ENCODE peak calls at places on chromosomes 12 and 14, in nine cellular contexts. Y, N, T, X, I, F, Z, M and O are unnamed samples. For H3K27me3 and H3K4me1, the result is how much of the 10 kb centered on the place peaks cover.

GRCh38 chr12:5884285-5884684 is 60.8 kb downstream of the ANO2 start:
- DNase-seq in N (no peak), M (no peak), F (no peak), X (no peak), Z (no peak), I (no peak), T (no peak), Y (no peak), O (no peak)

GRCh38 chr12:51009038-51009437 is 17.1 kb downstream of the SLC11A2 start:
- DNase-seq in M (peak), T (no peak), Z (no peak), X (no peak), N (no peak), I (peak), F (peak), Y (peak), O (peak)

GRCh38 chr12:3252416-3252815 is 175.2 kb downstream of the TSPAN9 start:
- DNase-seq in F (peak), Y (peak), T (no peak), X (peak), Z (no peak), M (peak), I (peak), N (peak), O (peak)

GRCh38 chr14:104431351-104431928 is 148.1 kb upstream of the C14orf180 start:
- DNase-seq in I (no peak), T (no peak), X (no peak), N (peak), M (no peak), F (no peak), Z (no peak), Y (no peak), O (no peak)

GRCh38 chr14:28773176-28773575 is 6.6 kb downstream of the FOXG1 start:
- DNase-seq in I (no peak), T (no peak), X (no peak), F (no peak), M (no peak), Y (no peak), N (no peak), Z (no peak), O (no peak)

GRCh38 chr12:114936148-114937099 is 252.4 kb upstream of the TBX3 start:
- DNase-seq in Z (no peak), Y (no peak), I (no peak), X (peak), F (no peak), T (no peak), M (no peak), N (no peak), O (no peak)

GRCh38 chr12:25051583-25052190 is 102.8 kb upstream of the BCAT1 start:
- DNase-seq in T (no peak), M (no peak), I (no peak), F (no peak), Y (no peak), Z (no peak), X (no peak), N (no peak), O (no peak)

GRCh38 chr12:79400481-79400880 is 290.3 kb downstream of the PAWR start:
- DNase-seq in I (no peak), Z (no peak), X (no peak), Y (no peak), N (no peak), T (no peak), M (no peak), F (no peak), O (no peak)

GRCh38 chr12:11553871-11554533 is 95.5 kb upstream of the ETV6 start:
- DNase-seq in N (no peak), I (peak), Y (peak), F (peak), M (peak), Z (peak), X (peak), T (no peak), O (no peak)

GRCh38 chr12:558595-558994 is 98.9 kb downstream of the B4GALNT3 start:
- DNase-seq in Z (no peak), T (no peak), N (no peak), M (no peak), F (no peak), X (no peak), I (no peak), Y (no peak), O (no peak)

GRCh38 chr12:51195841-51196240 is 22.0 kb downstream of the POU6F1 start:
- DNase-seq in X (no peak), F (no peak), I (no peak), Z (no peak), N (peak), Y (no peak), T (no peak), M (no peak), O (no peak)

DNA sequence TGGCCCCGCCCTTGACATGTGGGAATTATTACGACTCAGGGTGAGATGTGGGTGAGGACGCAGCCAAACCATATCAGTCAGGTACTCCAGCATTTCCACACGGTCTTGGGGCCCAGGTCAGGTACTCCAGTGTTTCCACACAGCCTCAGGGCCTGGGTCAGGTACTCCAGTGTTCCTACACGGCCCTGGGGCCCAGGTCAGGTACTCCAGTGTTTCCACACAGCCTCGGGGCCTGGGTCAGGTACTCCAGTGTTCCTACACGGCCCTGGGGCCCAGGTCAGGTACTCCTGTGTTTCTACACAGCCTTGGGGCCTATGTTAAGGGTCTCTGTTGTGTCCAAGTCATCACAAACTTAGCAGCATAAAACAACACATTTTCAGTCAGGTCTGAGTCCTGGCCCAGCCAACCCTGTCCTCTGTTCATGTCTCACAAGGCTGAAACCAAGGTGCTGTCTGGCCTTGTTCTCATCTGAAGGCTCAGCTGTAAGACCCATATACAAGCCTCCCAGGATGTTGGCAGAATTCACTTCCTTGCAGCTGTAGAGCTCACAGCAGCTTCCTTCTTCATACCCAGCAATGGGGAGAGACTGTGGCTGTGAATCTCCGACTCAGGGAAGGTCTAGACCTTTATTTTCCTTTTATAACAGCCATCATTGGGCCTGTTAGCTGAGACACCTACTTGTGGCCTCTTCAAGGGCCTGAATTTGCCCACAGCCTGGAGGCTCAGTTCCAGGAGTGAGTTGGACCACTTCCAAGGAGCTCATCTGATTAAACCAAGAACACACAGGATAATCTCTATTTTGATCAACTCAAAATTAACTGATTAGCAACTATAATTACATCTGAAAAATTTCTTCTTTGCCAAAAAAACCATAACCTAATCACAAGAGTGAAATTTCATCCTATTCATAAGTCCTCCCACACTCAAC is 107.5 kb upstream of the SFSWAP start:
- DNase-seq in N (no peak), I (no peak), M (no peak), T (no peak), X (no peak), Y (no peak), Z (no peak), F (no peak), O (no peak)
- H3K27me3 ChIP-seq in N (under half), I (under half), M (under half), T (under half), X (under half), Y (under half), Z (under half), F (under half), O (under half)

GRCh38 chr12:104465379-104465778 is 8.6 kb downstream of the CHST11 start:
- DNase-seq in Y (no peak), F (no peak), T (no peak), N (no peak), Z (no peak), I (no peak), M (no peak), X (no peak), O (no peak)
- H3K4me1 ChIP-seq in Y (under half), F (under half), T (under half), N (half or more), Z (under half), I (under half), M (under half), X (under half), O (under half)

GRCh38 chr12:1797011-1797901 is 23.1 kb upstream of the LRTM2 start:
- DNase-seq in F (peak), X (no peak), T (no peak), M (no peak), Z (no peak), Y (peak), I (peak), N (peak), O (peak)
- TF ChIP-seq POLR2A in F (no peak), X (no peak), T (peak), M (peak), Z (no peak), Y (no peak), I (peak), N (peak), O (peak)

DNA sequence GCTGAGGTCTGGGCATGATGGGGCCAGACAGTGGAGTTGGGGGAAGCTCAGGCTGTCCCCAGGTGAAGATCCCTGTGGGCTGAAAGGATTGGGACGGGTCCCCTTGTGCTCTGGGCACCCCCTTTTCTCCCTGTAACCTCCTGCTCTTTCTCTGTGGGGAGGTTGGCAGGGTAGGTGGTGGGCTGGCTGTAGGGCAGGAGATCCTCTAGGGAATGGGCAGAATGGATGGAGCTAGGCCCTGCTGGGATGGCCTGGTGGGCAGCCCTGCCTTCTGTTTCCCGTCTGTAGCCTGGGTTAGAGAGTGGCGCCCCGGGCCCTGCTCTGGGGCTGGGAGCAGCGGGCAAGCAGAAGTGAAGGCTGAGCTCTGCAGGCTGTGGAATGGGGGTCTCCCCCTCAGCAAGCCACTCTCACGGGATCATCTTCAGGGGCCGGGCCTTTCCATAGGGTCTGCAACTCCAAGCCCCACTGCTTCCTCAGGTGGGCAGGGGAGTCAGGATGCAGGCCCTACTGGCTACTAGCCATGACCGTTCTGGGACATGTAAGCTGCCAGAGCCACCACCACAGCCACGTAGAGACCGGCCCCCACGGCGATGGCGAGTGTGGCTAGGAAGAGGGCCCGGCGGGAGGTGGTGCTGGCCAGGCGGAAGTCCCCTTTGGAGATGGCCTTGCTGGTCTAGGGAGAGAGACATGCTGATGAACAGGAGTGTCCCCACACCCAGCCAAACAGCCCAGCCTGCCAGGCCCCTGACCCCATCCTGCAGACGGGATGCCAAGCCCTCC is 18.8 kb downstream of the SYNDIG1L start:
- DNase-seq in Y (no peak), N (peak), F (no peak), Z (no peak), T (no peak), I (no peak), M (no peak), X (no peak), O (no peak)
- H3K27me3 ChIP-seq in Y (under half), N (under half), F (under half), Z (under half), T (half or more), I (under half), M (under half), X (half or more), O (under half)

GRCh38 chr12:55942055-55942454 is 11.1 kb downstream of the DGKA start:
- DNase-seq in X (no peak), Y (no peak), N (no peak), T (no peak), M (no peak), Z (no peak), I (no peak), F (no peak), O (no peak)

GRCh38 chr12:55935742-55936151 is 4.8 kb downstream of the DGKA start:
- DNase-seq in F (peak), Z (no peak), N (peak), T (no peak), X (no peak), M (no peak), I (peak), Y (no peak), O (no peak)

GRCh38 chr12:55940065-55940732 is 9.2 kb downstream of the DGKA start:
- DNase-seq in X (peak), I (peak), F (peak), Z (peak), T (no peak), M (peak), N (peak), Y (peak), O (peak)

GRCh38 chr12:55937956-55938355 is 7.0 kb downstream of the DGKA start:
- DNase-seq in I (no peak), F (no peak), T (no peak), M (no peak), Z (no peak), N (no peak), X (peak), Y (no peak), O (no peak)

GRCh38 chr12:55938826-55939501 is 8.0 kb downstream of the DGKA start:
- DNase-seq in N (no peak), X (no peak), T (no peak), Y (no peak), F (no peak), I (no peak), M (no peak), Z (no peak), O (no peak)
- H3K4me1 ChIP-seq in N (under half), X (under half), T (under half), Y (under half), F (under half), I (under half), M (under half), Z (under half), O (under half)

GRCh38 chr12:74171478-74171909 is 366.1 kb upstream of the ATXN7L3B start:
- DNase-seq in Y (no peak), X (no peak), M (no peak), I (no peak), T (no peak), N (peak), F (no peak), Z (no peak), O (no peak)
- TF ChIP-seq POLR2A in Y (no peak), X (no peak), M (no peak), I (no peak), T (no peak), N (no peak), F (no peak), Z (no peak), O (no peak)

DNA sequence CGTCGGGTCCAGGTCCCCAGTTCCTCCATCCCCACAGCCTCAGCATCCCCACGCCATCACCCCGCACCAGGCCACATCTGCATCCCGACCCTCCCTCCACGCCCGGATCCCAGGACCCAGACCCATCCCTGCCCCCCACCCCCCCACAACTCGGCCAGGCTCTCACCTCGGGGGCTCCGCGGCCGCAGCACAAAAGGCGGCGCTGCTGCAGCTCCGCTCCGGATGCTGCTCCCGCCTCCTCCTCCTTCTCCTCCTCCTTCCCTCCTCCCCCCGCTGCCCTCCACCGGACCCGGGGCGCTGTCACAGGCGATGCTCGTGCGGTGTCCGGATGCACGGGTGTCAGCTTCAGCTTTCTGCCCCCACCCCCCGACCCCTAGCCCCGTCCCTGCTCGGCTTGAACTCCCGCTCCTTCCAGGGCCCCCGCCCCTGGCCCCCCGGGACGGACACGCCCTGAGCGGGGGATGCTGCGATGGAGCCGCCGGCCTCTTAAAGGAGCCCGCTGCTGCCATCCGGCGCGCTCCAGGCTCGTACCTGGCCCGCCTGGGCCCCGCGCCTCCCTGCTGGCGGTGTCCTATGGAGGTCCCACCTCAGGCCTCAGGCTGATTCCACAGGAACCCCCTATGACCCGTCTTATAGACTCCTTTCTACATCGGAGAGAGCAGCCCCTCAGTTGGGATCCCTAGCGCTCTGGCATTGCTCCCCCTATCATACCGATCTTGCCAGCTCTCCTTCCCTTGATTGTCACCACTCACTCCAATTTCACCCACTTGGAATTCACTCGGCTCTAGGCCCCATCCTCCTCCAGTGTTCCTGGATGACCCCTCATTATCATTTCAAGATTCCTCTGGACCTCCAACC is at the start of gene MAP3K12:
- DNase-seq in N (peak), M (no peak), Y (peak), T (no peak), I (peak), X (peak), Z (peak), F (peak), O (peak)
- H3K27me3 ChIP-seq in N (under half), M (under half), Y (under half), T (under half), I (under half), X (under half), Z (under half), F (under half), O (under half)

GRCh38 chr14:99217556-99217955 is 54.4 kb downstream of the BCL11B start:
- DNase-seq in Z (no peak), M (no peak), X (no peak), F (no peak), N (no peak), I (no peak), Y (no peak), T (no peak), O (no peak)
- H3K4me1 ChIP-seq in Z (under half), M (under half), X (under half), F (under half), N (under half), I (under half), Y (under half), T (under half), O (under half)

DNA sequence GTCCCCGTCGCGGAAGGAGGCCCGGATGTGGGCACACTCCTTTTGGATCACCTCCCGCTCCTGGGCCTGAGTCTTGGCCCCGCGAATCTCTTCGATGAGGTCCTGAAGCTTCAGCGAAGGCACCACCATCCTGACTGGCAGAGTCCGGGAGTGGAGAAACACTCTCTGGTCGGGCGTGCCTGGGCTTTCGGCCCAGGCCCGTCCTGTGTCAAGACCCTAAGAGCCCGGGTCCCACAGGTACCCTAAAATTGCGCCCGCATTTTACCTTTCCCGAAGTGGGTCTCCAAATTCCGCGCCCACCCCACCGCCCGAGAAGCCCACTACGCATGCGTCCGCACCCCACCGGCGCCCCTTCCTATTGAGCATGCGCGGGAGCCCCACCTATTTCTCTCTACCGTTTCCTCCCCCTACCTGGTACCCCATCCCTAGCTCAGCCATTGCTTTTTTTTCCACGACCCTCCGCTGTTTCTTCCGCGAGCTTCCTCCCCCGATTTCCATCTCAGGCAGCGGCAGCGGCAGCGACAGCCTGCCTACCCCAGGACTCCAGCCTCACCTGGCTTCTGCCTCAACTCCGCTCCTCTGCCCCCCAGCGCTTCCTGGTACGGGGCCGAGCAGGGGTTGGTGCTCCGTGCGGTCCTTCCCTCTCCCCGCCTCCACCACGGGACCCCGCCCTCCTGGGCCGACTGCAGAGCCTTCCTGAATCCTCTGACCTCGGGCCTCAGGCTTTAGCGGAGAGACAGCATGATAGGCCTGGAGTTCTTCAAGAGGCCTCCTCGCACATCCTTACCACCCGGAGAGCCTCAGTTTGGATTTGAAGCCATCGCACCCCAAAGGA is at the start of gene AP1G2:
- DNase-seq in Z (peak), N (peak), I (peak), X (peak), M (peak), T (peak), Y (peak), F (peak), O (peak)
- TF ChIP-seq POLR2A in Z (peak), N (peak), I (peak), X (no peak), M (peak), T (peak), Y (no peak), F (peak), O (peak)

GRCh38 chr14:76599556-76599955 is 161.7 kb upstream of the VASH1 start:
- DNase-seq in T (no peak), M (no peak), F (no peak), I (no peak), N (no peak), X (no peak), Z (no peak), Y (no peak), O (no peak)
- H3K27me3 ChIP-seq in T (under half), M (under half), F (under half), I (under half), N (under half), X (under half), Z (under half), Y (under half), O (under half)